ENCODE peak calls at places on chromosomes 1 and 21, in five cellular contexts. W, L, N, X and J are unnamed samples.
A peak's percentile ranks its signal among the peaks of the same experiment; 100 is the strongest.

GRCh38 chr1:15951341-15952153 is 24.4 kb downstream of the ZBTB17 start:
- DNase-seq in N (no peak), W (peak; percentile 48), L (no peak), X (peak; percentile 63), J (peak; percentile 81)

GRCh38 chr1:161131721-161132409 is 602 bp downstream of the DEDD start:
- DNase-seq in L (no peak), X (no peak), W (no peak), N (peak; percentile 32), J (no peak)

GRCh38 chr1:172980456-172980855 is 70.3 kb downstream of the TNFSF18 start:
- DNase-seq in X (no peak), N (no peak), W (no peak), L (no peak), J (no peak)

GRCh38 chr1:171355727-171356126 is 41.7 kb downstream of the FMO4 start:
- DNase-seq in N (no peak), X (no peak), W (no peak), L (no peak), J (no peak)

GRCh38 chr1:36992139-36992940 is 42.0 kb downstream of the GRIK3 start:
- DNase-seq in L (no peak), N (no peak), X (no peak), W (no peak), J (no peak)

GRCh38 chr1:1435094-1435903 is at the start of gene VWA1:
- DNase-seq in W (peak; percentile 71), X (peak; percentile 73), N (no peak), L (peak; percentile 73), J (peak; percentile 86)

GRCh38 chr1:154272999-154273563 is 652 bp downstream of the HAX1 start:
- DNase-seq in X (no peak), W (no peak), N (no peak), L (no peak), J (no peak)

GRCh38 chr21:35051287-35051818 is 2.3 kb upstream of the RUNX1 start:
- DNase-seq in W (peak; percentile 77), N (no peak), L (peak; percentile 49), X (peak; percentile 88), J (peak; percentile 93)

GRCh38 chr1:193308438-193308837 is 122.0 kb upstream of the B3GALT2 start:
- DNase-seq in W (no peak), X (no peak), N (no peak), L (no peak), J (no peak)

GRCh38 chr1:58778593-58778992 is 5.3 kb downstream of the JUN start:
- DNase-seq in L (no peak), W (no peak), X (no peak), N (no peak), J (no peak)

GRCh38 chr1:52658795-52659194 is 25.8 kb downstream of the SHISAL2A start:
- DNase-seq in X (no peak), N (no peak), L (no peak), W (no peak), J (no peak)

GRCh38 chr1:229579101-229579651 is 20.7 kb upstream of the ABCB10 start:
- DNase-seq in L (peak; percentile 84), X (peak; percentile 81), W (no peak), N (peak; percentile 62), J (no peak)

GRCh38 chr21:42316891-42317290 is 1.7 kb upstream of the TFF3 start:
- DNase-seq in X (no peak), L (no peak), N (no peak), W (no peak), J (peak; percentile 39)

GRCh38 chr1:194062962-194063361 is 876.5 kb upstream of the B3GALT2 start:
- DNase-seq in W (no peak), L (no peak), X (no peak), N (no peak), J (no peak)

GRCh38 chr1:19340387-19340937 is 28.3 kb downstream of the SLC66A1 start:
- DNase-seq in L (no peak), N (no peak), X (no peak), W (no peak), J (no peak)

GRCh38 chr1:70382682-70383081 is 28.2 kb upstream of the ANKRD13C start:
- DNase-seq in L (no peak), X (no peak), N (no peak), W (no peak), J (no peak)

GRCh38 chr1:69263982-69264381 is 303.7 kb upstream of the LRRC7 start:
- DNase-seq in W (no peak), L (no peak), X (peak; percentile 68), N (no peak), J (no peak)

GRCh38 chr1:204924013-204924759 is 53.5 kb downstream of the NFASC start:
- DNase-seq in W (no peak), N (peak; percentile 91), X (no peak), L (no peak), J (no peak)